ENCODE peak calls at places on chromosomes 16 and 17, in four cellular contexts. Q, L, F and H are unnamed samples.

GRCh38 chr17:78526231-78527025 is 50.8 kb downstream of the DNAH17 start:
- DNase-seq in Q (no peak), L (no peak), F (no peak), H (no peak)

GRCh38 chr16:50311134-50311528 is 44.8 kb downstream of the ADCY7 start:
- DNase-seq in Q (no peak), L (no peak), F (no peak), H (no peak)

GRCh38 chr17:37605813-37606505 is 3.3 kb downstream of the SYNRG start:
- DNase-seq in Q (no peak), L (peak; percentile 49), F (no peak), H (no peak)

GRCh38 chr16:46555981-46556380 is 65.2 kb downstream of the SHCBP1 start:
- DNase-seq in Q (peak; percentile 8), L (no peak), F (no peak), H (peak; percentile 42)

GRCh38 chr17:12927541-12928425 is 90.0 kb downstream of the ELAC2 start:
- DNase-seq in Q (no peak), L (no peak), F (no peak), H (no peak)

GRCh38 chr16:52994942-52995341 is 57.8 kb downstream of the CHD9NB start:
- DNase-seq in Q (no peak), L (no peak), F (no peak), H (no peak)

GRCh38 chr17:76008630-76009425 is 8.2 kb downstream of the CDK3 start:
- DNase-seq in Q (no peak), L (no peak), F (no peak), H (no peak)

GRCh38 chr17:39212841-39213480 is 12.8 kb downstream of the STAC2 start:
- DNase-seq in Q (peak; percentile 37), L (no peak), F (no peak), H (no peak)

GRCh38 chr17:9668532-9668931 is 23.2 kb downstream of the USP43 start:
- DNase-seq in Q (peak; percentile 93), L (no peak), F (no peak), H (peak; percentile 94)

GRCh38 chr16:71472041-71472440 is 10.0 kb upstream of the ZNF23 start:
- DNase-seq in Q (no peak), L (no peak), F (no peak), H (no peak)

GRCh38 chr16:50535506-50536257 is 12.5 kb upstream of the NKD1 start:
- DNase-seq in Q (no peak), L (no peak), F (no peak), H (no peak)

GRCh38 chr17:32936894-32937500 is 9.0 kb downstream of the TMEM98 start:
- DNase-seq in Q (peak; percentile 70), L (peak; percentile 77), F (peak; percentile 71), H (peak; percentile 59)

GRCh38 chr16:54862529-54862928 is 68.1 kb upstream of the IRX5 start:
- DNase-seq in Q (no peak), L (no peak), F (no peak), H (no peak)

GRCh38 chr16:73022534-73022933 is 25.4 kb downstream of the ZFHX3 start:
- DNase-seq in Q (no peak), L (no peak), F (no peak), H (no peak)

GRCh38 chr16:64339052-64339770 is 782.7 kb downstream of the CDH11 start:
- DNase-seq in Q (no peak), L (no peak), F (no peak), H (no peak)

GRCh38 chr16:57593021-57593420 is 35.4 kb upstream of the ADGRG1 start:
- DNase-seq in Q (peak; percentile 35), L (no peak), F (no peak), H (no peak)

GRCh38 chr17:7019839-7020519 is 2.9 kb upstream of the BCL6B start:
- DNase-seq in Q (no peak), L (no peak), F (peak; percentile 77), H (no peak)

GRCh38 chr16:56961386-56961785 is 364 bp upstream of the CETP start:
- DNase-seq in Q (no peak), L (no peak), F (no peak), H (no peak)

GRCh38 chr17:47899643-47900042 is 3.6 kb downstream of the SP2 start:
- DNase-seq in Q (no peak), L (no peak), F (no peak), H (no peak)

GRCh38 chr17:27977751-27978688 is 64.5 kb upstream of the NLK start:
- DNase-seq in Q (no peak), L (no peak), F (no peak), H (no peak)

GRCh38 chr17:34665803-34666763 is 86.7 kb downstream of the TMEM132E start:
- DNase-seq in Q (no peak), L (no peak), F (no peak), H (no peak)

GRCh38 chr16:51710930-51711563 is 560.0 kb upstream of the SALL1 start:
- DNase-seq in Q (no peak), L (no peak), F (no peak), H (no peak)

GRCh38 chr17:40526668-40527067 is 25.2 kb upstream of the TNS4 start:
- DNase-seq in Q (no peak), L (no peak), F (no peak), H (no peak)

GRCh38 chr16:11114366-11115164 is 141.4 kb downstream of the SOCS1 start:
- DNase-seq in Q (no peak), L (peak; percentile 63), F (no peak), H (no peak)